ENCODE peak calls at places on chromosomes 5 and 9, in five cellular contexts. C is tibial artery, Q is NT2/D1, K is GM12878, M is endothelial cell of umbilical vein. G is an unnamed sample.
A peak's percentile ranks its signal among the peaks of the same experiment; 100 is the strongest.

GRCh38 chr9:127444921-127445850 is 6.0 kb downstream of the RPL12 start:
- DNase-seq in Q (no peak), M (no peak), C (no peak), K (no peak), G (no peak)

GRCh38 chr9:70802206-70802605 is 319.2 kb downstream of the TRPM3 start:
- DNase-seq in Q (no peak), C (no peak), K (no peak), M (no peak), G (no peak)

GRCh38 chr5:125865166-125865815 is 557.9 kb upstream of the GRAMD2B start:
- DNase-seq in M (no peak), Q (no peak), K (no peak), C (no peak), G (no peak)

GRCh38 chr5:1824903-1825841 is 24.0 kb downstream of the NDUFS6 start:
- DNase-seq in C (no peak), K (no peak), M (no peak), Q (no peak), G (no peak)

GRCh38 chr5:174464504-174465165 is 259.7 kb upstream of the MSX2 start:
- DNase-seq in K (no peak), M (no peak), C (no peak), Q (no peak), G (no peak)

GRCh38 chr9:17906841-17907779 is 328.2 kb downstream of the SH3GL2 start:
- DNase-seq in M (no peak), Q (no peak), C (peak; percentile 66), K (no peak), G (peak; percentile 69)

GRCh38 chr9:27505744-27506161 is 18.3 kb upstream of the IFNK start:
- DNase-seq in K (no peak), Q (no peak), M (no peak), C (no peak), G (no peak)

GRCh38 chr5:74028406-74028805 is 402.4 kb downstream of the ARHGEF28 start:
- DNase-seq in K (no peak), Q (no peak), C (no peak), M (no peak), G (no peak)

GRCh38 chr5:176364765-176365662 is at the start of gene ARL10:
- DNase-seq in K (no peak), C (peak; percentile 66), M (peak; percentile 48), Q (no peak), G (no peak)

GRCh38 chr5:181149806-181150733 is 2.7 kb downstream of the OR2V2 start:
- DNase-seq in M (no peak), C (peak; percentile 47), Q (no peak), K (no peak), G (no peak)

GRCh38 chr5:10702911-10703491 is 58.0 kb downstream of the DAP start:
- DNase-seq in M (peak; percentile 44), C (no peak), K (no peak), Q (no peak), G (no peak)

GRCh38 chr9:95167998-95168397 is 149.5 kb downstream of the FANCC start:
- DNase-seq in K (no peak), Q (peak; percentile 87), M (peak; percentile 82), C (no peak), G (peak; percentile 84)

GRCh38 chr9:110891760-110892159 is 146.5 kb downstream of the LPAR1 start:
- DNase-seq in Q (no peak), C (no peak), M (no peak), K (no peak), G (no peak)

GRCh38 chr5:120053841-120054240 is 410.3 kb upstream of the PRR16 start:
- DNase-seq in C (no peak), M (no peak), Q (no peak), K (no peak), G (no peak)

GRCh38 chr5:110832683-110833082 is 93.9 kb downstream of the SLC25A46 start:
- DNase-seq in C (no peak), Q (no peak), M (no peak), K (no peak), G (no peak)

GRCh38 chr5:102561894-102562760 is 63.3 kb upstream of the SLCO6A1 start:
- DNase-seq in K (no peak), M (no peak), Q (peak; percentile 30), C (no peak), G (peak; percentile 30)

GRCh38 chr9:35940474-35941467 is 17.2 kb downstream of the OR2S2 start:
- DNase-seq in Q (no peak), K (no peak), C (no peak), M (no peak), G (no peak)

GRCh38 chr5:87418506-87418905 is 5.8 kb upstream of the CCNH start:
- DNase-seq in K (no peak), C (no peak), Q (no peak), M (no peak), G (no peak)

GRCh38 chr5:14577079-14577725 is 4.4 kb upstream of the OTULINL start:
- DNase-seq in Q (no peak), C (no peak), M (no peak), K (no peak), G (no peak)

GRCh38 chr9:33924978-33925797 is 108.2 kb downstream of the UBE2R2 start:
- DNase-seq in C (no peak), K (no peak), Q (peak; percentile 60), M (peak; percentile 61), G (no peak)

GRCh38 chr9:35863583-35863982 is 6.6 kb downstream of the OR13J1 start:
- DNase-seq in C (no peak), K (no peak), Q (no peak), M (no peak), G (no peak)

GRCh38 chr5:55226027-55226933 is 835 bp downstream of the MCIDAS start:
- DNase-seq in M (peak; percentile 51), C (no peak), K (no peak), Q (no peak), G (peak; percentile 69)
- H3K4me1 ChIP-seq in M (peaks cover 8% of the 10 kb centered on the region), C (no peaks in the 10 kb centered on the region), K (peaks cover 13% of the 10 kb centered on the region), Q (no peaks in the 10 kb centered on the region), G (peaks cover 22% of the 10 kb centered on the region)

GRCh38 chr9:133963166-133963565 is 29.0 kb downstream of the VAV2 start:
- DNase-seq in K (no peak), M (no peak), Q (no peak), C (no peak), G (peak; percentile 40)
- H3K4me1 ChIP-seq in K (peaks cover 44% of the 10 kb centered on the region), M (peaks cover 11% of the 10 kb centered on the region), Q (peaks cover 31% of the 10 kb centered on the region), C (no peaks in the 10 kb centered on the region), G (no peaks in the 10 kb centered on the region)

GRCh38 chr5:127826011-127826410 is 122.8 kb downstream of the CCDC192 start:
- DNase-seq in K (no peak), Q (no peak), C (no peak), M (no peak), G (no peak)
- H3K4me1 ChIP-seq in K (no peaks in the 10 kb centered on the region), Q (no peaks in the 10 kb centered on the region), C (no peaks in the 10 kb centered on the region), M (no peaks in the 10 kb centered on the region), G (no peaks in the 10 kb centered on the region)

GRCh38 chr5:143581649-143582048 is 178.2 kb upstream of the NR3C1 start:
- DNase-seq in C (no peak), M (no peak), Q (no peak), K (no peak), G (no peak)

GRCh38 chr5:143582176-143582575 is 178.7 kb upstream of the NR3C1 start:
- DNase-seq in C (no peak), M (no peak), Q (no peak), K (no peak), G (no peak)

GRCh38 chr5:143581148-143581547 is 177.7 kb upstream of the NR3C1 start:
- DNase-seq in M (no peak), C (no peak), K (no peak), Q (no peak), G (no peak)

GRCh38 chr5:143582869-143583268 is 179.4 kb upstream of the NR3C1 start:
- DNase-seq in K (no peak), C (no peak), M (no peak), Q (no peak), G (no peak)

DNA sequence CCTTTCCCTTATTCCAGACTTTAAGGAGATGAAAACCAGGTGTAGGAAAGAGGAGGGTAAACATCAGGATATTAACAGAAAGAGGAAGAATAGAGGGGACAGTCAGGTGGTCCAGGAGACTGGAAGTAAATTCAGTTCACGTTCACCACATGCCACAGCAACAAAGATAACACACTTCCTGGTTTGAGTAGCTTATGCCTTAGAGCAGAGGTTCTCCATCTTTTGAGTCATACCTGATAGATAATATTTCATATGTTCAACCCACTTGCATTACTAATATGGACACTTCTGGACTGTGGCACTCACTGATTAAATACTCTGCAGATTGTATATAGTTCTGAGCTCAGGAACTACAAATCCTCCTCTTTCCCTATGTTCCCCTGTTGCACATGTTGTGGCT is 179.9 kb upstream of the NR3C1 start:
- DNase-seq in C (no peak), K (no peak), M (no peak), Q (no peak), G (no peak)
- H3K4me1 ChIP-seq in C (no peaks in the 10 kb centered on the region), K (peaks cover 7% of the 10 kb centered on the region), M (peaks cover 18% of the 10 kb centered on the region), Q (no peaks in the 10 kb centered on the region), G (no peaks in the 10 kb centered on the region)

DNA sequence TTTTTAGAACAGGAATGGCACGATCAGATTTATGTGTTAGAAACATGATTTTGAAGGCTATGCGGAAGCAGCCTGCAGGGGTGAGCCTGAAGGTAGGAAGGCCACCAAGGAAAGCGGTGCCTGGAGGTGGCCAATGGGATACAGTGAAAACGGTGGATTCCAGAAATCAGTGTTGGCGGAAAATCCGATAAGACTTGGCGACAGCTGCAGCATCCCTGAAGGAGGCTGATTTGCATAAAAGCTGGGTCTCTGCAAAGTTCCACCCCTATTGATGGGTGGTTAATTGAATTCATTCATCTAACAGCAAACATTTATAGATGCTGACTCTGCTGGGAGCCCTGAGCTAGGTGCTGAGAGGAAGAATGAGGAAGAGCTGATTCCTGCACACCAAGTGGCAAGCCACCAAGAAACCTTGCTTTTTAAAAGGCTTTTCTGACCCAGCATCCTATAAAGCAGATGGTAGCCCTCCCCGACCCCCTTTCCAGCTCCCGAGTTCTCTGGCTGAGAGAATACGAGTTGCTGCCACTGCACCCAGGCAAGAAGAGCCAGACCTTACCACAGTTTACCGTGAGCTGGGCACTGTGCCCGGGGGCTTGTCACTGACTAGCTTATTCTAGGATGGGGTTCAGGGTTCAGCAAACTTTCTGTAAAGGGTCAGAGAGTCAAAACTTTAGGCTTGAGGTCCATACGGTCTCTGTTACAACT is 139.1 kb upstream of the SMIM23 start:
- DNase-seq in Q (no peak), K (no peak), C (no peak), M (no peak), G (no peak)
- H3K4me1 ChIP-seq in Q (peaks cover 16% of the 10 kb centered on the region), K (no peaks in the 10 kb centered on the region), C (no peaks in the 10 kb centered on the region), M (peaks cover 13% of the 10 kb centered on the region), G (no peaks in the 10 kb centered on the region)